ENCODE peak calls at places on chromosomes 13 and 19, in five cellular contexts. N is GM12891, E is K562, T is SK-N-SH, S is HepG2. R is an unnamed sample.

GRCh38 chr19:46913852-46914430 is 53.1 kb downstream of the ARHGAP35 start:
- DNase-seq in E (no peak), N (no peak), S (no peak), T (no peak), R (no peak)

GRCh38 chr13:109028626-109029025 is 399.2 kb downstream of the MYO16 start:
- DNase-seq in S (no peak), E (no peak), T (no peak), N (no peak), R (no peak)

GRCh38 chr13:113656015-113656588 is 1.9 kb downstream of the ATP4B start:
- DNase-seq in E (no peak), T (no peak), S (no peak), N (no peak), R (no peak)

GRCh38 chr13:112102243-112102642 is 35.3 kb downstream of the SOX1 start:
- DNase-seq in N (no peak), E (no peak), S (peak), T (no peak), R (no peak)

GRCh38 chr19:5480427-5480836 is 25.2 kb downstream of the ZNRF4 start:
- DNase-seq in S (peak), N (no peak), T (peak), E (peak), R (no peak)

GRCh38 chr13:109704771-109705628 is 81.4 kb downstream of the IRS2 start:
- DNase-seq in N (no peak), S (no peak), T (no peak), E (no peak), R (no peak)

GRCh38 chr13:24670927-24671326 is 9.3 kb upstream of the ATP12A start:
- DNase-seq in N (no peak), E (peak), S (no peak), T (peak), R (no peak)

GRCh38 chr13:113623491-113624234 is 34.3 kb downstream of the ATP4B start:
- DNase-seq in N (no peak), E (no peak), T (no peak), S (no peak), R (no peak)

GRCh38 chr13:42728507-42729180 is 52.7 kb upstream of the FAM216B start:
- DNase-seq in E (no peak), N (no peak), S (no peak), T (no peak), R (no peak)

GRCh38 chr19:46732172-46732938 is 13.5 kb upstream of the FKRP start:
- DNase-seq in T (no peak), N (no peak), E (no peak), S (no peak), R (no peak)

GRCh38 chr13:31236211-31236786 is 36.5 kb downstream of the B3GLCT start:
- DNase-seq in E (no peak), N (no peak), S (peak), T (peak), R (no peak)

GRCh38 chr13:77026783-77027621 is at the start of gene FBXL3:
- DNase-seq in S (peak), N (peak), T (peak), E (peak), R (peak)

GRCh38 chr19:7744871-7745270 is 2.5 kb downstream of the CD209 start:
- DNase-seq in E (no peak), T (no peak), S (no peak), N (no peak), R (no peak)

GRCh38 chr19:18266863-18267686 is 7.2 kb downstream of the IQCN start:
- DNase-seq in E (peak), S (no peak), N (no peak), T (no peak), R (no peak)
- TF ChIP-seq TAF1 in E (no peak), S (no peak), N (no peak), T (no peak), R (no peak)

GRCh38 chr19:42172261-42172660 is 40.0 kb upstream of the POU2F2 start:
- DNase-seq in T (no peak), N (no peak), E (no peak), S (no peak), R (no peak)
- TF ChIP-seq POLR2AphosphoS5 in T (no peak), N (no peak), E (no peak), S (no peak), R (no peak)

GRCh38 chr19:18396471-18397241 is 766 bp downstream of the LRRC25 start:
- DNase-seq in E (no peak), S (no peak), T (no peak), N (no peak), R (no peak)

GRCh38 chr19:18393836-18394235 is 3.6 kb downstream of the LRRC25 start:
- DNase-seq in T (no peak), N (no peak), S (no peak), E (no peak), R (no peak)

GRCh38 chr19:18397242-18398202 is at the start of gene LRRC25:
- DNase-seq in T (peak), E (peak), N (no peak), S (no peak), R (no peak)

GRCh38 chr19:18401580-18402112 is 4.2 kb upstream of the LRRC25 start:
- DNase-seq in N (no peak), T (no peak), S (peak), E (peak), R (no peak)

DNA sequence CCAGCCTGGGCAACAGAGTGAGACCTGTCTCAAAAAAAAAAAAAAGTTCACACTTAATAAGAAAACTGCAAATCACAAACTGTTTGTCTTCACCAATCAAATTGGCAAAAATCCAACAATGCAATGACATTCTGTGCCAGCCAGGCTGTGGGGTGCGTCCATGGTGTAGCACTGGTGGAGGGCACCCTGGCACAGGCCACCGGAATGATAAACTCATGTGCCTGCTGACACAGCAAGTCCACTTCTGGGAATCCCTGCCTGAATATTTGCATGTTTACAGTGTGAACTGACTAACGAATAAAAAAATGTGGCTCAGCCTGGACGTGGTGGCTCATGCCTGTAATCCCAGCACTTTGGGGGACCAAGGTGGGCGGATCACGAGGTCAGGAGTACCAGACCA is 1.6 kb upstream of the LRRC25 start:
- DNase-seq in E (no peak), S (no peak), T (no peak), N (no peak), R (no peak)
- TF ChIP-seq TAF1 in E (no peak), S (no peak), T (no peak), N (no peak), R (no peak)

DNA sequence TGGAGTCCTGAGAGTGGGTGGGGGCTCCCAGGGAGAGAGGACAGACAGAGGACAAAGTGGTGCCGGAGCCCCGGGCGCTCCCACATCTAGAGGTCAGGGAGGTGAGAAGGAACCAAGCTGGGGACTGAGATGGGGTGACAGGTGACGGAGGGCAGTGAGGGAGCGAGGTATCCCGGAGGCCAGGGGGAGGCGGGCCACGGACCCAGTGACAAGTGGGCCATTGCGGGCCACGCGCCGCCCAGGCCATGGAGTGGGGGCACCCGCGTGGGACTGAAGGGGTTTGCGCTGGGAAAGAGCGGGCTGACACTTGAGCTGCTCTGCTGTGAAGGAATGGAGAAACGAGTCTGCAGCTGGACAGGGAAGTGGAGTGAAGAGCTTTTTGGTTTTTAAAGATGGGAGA is 2.6 kb downstream of the ZNF628 start:
- DNase-seq in N (no peak), T (no peak), S (no peak), E (peak), R (no peak)
- TF ChIP-seq POLR2AphosphoS5 in N (no peak), T (no peak), S (no peak), E (no peak), R (no peak)

DNA sequence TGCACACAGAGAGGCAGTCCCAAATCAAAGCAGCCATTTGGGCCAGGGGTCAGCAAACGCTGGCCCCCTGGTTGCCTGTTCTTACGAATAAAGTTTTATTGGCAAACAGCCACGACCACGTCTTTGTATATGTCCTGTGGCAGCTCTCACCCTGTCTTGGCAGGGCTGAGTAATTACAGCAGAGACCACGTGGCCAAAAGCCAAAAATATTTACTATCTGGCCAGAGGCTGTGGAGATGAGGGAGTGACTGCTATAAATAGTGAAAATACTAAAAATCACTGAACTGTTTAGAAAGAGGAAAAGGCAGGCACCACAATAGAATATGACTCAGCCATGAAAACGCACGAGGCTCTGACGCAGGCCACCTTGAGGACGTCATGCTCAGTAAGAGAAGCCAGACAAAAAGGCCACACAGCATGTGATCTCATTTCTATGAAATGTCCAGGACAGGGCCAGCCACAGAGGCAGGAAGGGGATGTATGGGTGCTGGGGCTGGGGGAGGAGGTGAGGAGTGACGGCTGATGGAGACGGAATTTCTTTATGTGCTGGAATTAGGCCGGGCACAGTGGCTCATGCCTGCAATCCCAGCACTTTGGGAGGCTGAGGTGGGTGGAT is 29.4 kb downstream of the SMIM24 start:
- DNase-seq in T (no peak), N (no peak), S (peak), E (no peak), R (no peak)
- TF ChIP-seq TAF1 in T (no peak), N (no peak), S (no peak), E (no peak), R (no peak)

GRCh38 chr19:31312004-31312403 is 37.2 kb downstream of the TSHZ3 start:
- DNase-seq in E (no peak), N (no peak), T (no peak), S (no peak), R (no peak)
- TF ChIP-seq POLR2AphosphoS5 in E (no peak), N (no peak), T (no peak), S (no peak), R (no peak)

GRCh38 chr19:56091751-56092546 is 29.1 kb downstream of the ZNF787 start:
- DNase-seq in N (no peak), T (no peak), E (no peak), S (no peak), R (no peak)
- TF ChIP-seq TAF1 in N (no peak), T (no peak), E (no peak), S (no peak), R (no peak)